ENCODE peak calls at places on chromosomes 11 and 22, in eight cellular contexts. O, B, V, Y, W, A, D and H are unnamed samples.

GRCh38 chr11:921921-922678 is 3.6 kb upstream of the AP2A2 start:
- DNase-seq in D (no peak), O (no peak), Y (no peak), A (no peak), V (no peak), W (no peak), B (no peak), H (no peak)

GRCh38 chr22:45540122-45540521 is 37.4 kb downstream of the FBLN1 start:
- DNase-seq in B (no peak), Y (no peak), D (no peak), O (no peak), A (no peak), V (no peak), W (no peak), H (no peak)

GRCh38 chr11:114291847-114292680 is 4.1 kb upstream of the NNMT start:
- DNase-seq in A (no peak), O (no peak), B (no peak), Y (no peak), V (no peak), D (no peak), W (no peak), H (no peak)

GRCh38 chr11:123404626-123405025 is 25.4 kb upstream of the GRAMD1B start:
- DNase-seq in A (no peak), V (no peak), B (no peak), W (no peak), D (no peak), Y (no peak), O (no peak), H (no peak)

GRCh38 chr22:19522190-19522880 is 1.9 kb downstream of the CLDN5 start:
- DNase-seq in Y (no peak), B (no peak), D (no peak), A (no peak), O (no peak), W (no peak), V (no peak), H (no peak)

GRCh38 chr22:50271519-50271970 is 1.4 kb upstream of the MAPK11 start:
- DNase-seq in B (peak), W (no peak), O (peak), A (no peak), V (no peak), Y (no peak), D (peak), H (peak)

GRCh38 chr22:28462041-28462440 is 217.6 kb downstream of the TTC28 start:
- DNase-seq in V (no peak), W (no peak), A (no peak), O (no peak), D (no peak), B (no peak), Y (no peak), H (no peak)

GRCh38 chr22:28585324-28585723 is 94.3 kb downstream of the TTC28 start:
- DNase-seq in O (no peak), A (no peak), Y (no peak), V (no peak), B (no peak), W (no peak), D (no peak), H (no peak)

GRCh38 chr22:41286639-41287091 is 678 bp upstream of the RANGAP1 start:
- DNase-seq in Y (no peak), D (peak), O (no peak), A (no peak), B (peak), V (no peak), W (peak), H (no peak)

GRCh38 chr11:64204464-64204989 is 2.0 kb upstream of the FERMT3 start:
- DNase-seq in D (peak), B (peak), Y (peak), W (peak), A (peak), O (peak), V (peak), H (peak)

GRCh38 chr11:107699371-107700348 is 12.2 kb downstream of the SLN start:
- DNase-seq in A (no peak), V (no peak), O (no peak), D (no peak), B (no peak), W (no peak), Y (no peak), H (no peak)

GRCh38 chr22:48820481-48821345 is 1007.0 kb downstream of the BRD1 start:
- DNase-seq in B (no peak), Y (no peak), O (no peak), W (no peak), D (peak), V (peak), A (no peak), H (no peak)

GRCh38 chr11:116910378-116910777 is 73.0 kb upstream of the APOA1 start:
- DNase-seq in A (no peak), B (no peak), Y (no peak), D (no peak), W (no peak), O (no peak), V (no peak), H (no peak)

GRCh38 chr22:41822289-41823057 is 10.4 kb upstream of the SREBF2 start:
- DNase-seq in O (no peak), W (no peak), V (no peak), B (peak), A (peak), Y (no peak), D (no peak), H (no peak)

GRCh38 chr22:39498368-39498767 is 3.7 kb upstream of the MIEF1 start:
- DNase-seq in O (peak), D (no peak), V (no peak), W (no peak), Y (no peak), B (no peak), A (no peak), H (no peak)

GRCh38 chr22:39627208-39627607 is 56.7 kb downstream of the CACNA1I start:
- DNase-seq in O (no peak), B (no peak), Y (no peak), A (no peak), W (no peak), V (no peak), D (no peak), H (no peak)

GRCh38 chr22:19615001-19615461 is 90.8 kb upstream of the CLDN5 start:
- DNase-seq in O (no peak), Y (no peak), W (no peak), B (no peak), A (no peak), V (no peak), D (no peak), H (no peak)

DNA sequence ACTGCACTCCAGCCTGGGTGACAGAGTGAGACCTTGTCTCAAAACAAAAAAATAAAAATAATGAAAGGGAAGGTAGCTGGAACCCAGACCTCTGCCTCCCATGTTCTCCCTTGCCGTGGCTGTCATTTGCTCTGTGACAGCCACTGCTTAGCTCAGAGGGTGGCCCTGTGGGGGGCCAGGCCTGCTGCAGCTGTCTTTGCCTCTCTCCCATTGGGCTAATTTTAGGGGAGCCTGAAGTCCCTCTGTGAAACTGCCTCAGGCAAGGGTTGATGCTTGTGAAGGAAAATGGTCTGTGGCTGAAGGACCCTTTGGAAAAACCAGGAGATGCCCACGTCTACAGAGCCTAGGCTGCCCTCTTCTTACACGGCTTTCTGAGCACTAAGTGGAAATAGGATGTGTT is 42.9 kb downstream of the C11orf91 start:
- DNase-seq in D (no peak), V (no peak), Y (no peak), A (no peak), B (no peak), O (no peak), W (no peak), H (no peak)
- H3K27ac ChIP-seq in D (no peak), V (no peak), Y (no peak), A (no peak), B (no peak), O (no peak), W (no peak), H (no peak)

GRCh38 chr11:68839953-68840641 is 1.6 kb downstream of the CPT1A start:
- DNase-seq in Y (no peak), D (no peak), O (no peak), V (no peak), B (no peak), A (no peak), W (no peak), H (peak)

GRCh38 chr11:68842427-68843051 is 823 bp upstream of the CPT1A start:
- DNase-seq in Y (no peak), O (no peak), A (no peak), B (no peak), D (peak), W (no peak), V (no peak), H (no peak)

GRCh38 chr11:68841718-68842426 is at the start of gene CPT1A:
- DNase-seq in Y (no peak), V (peak), W (peak), B (no peak), O (peak), A (no peak), D (peak), H (peak)

GRCh38 chr11:68839054-68839865 is 2.5 kb downstream of the CPT1A start:
- DNase-seq in O (peak), B (peak), Y (peak), A (peak), W (peak), D (peak), V (peak), H (peak)

GRCh38 chr11:68840661-68841653 is 759 bp downstream of the CPT1A start:
- DNase-seq in W (peak), O (peak), A (no peak), B (no peak), Y (no peak), V (peak), D (peak), H (peak)
- TF ChIP-seq POLR2AphosphoS5 in W (no peak), O (peak), A (no peak), B (no peak), Y (no peak), V (no peak), D (peak), H (peak)

GRCh38 chr11:94750319-94751215 is 17.6 kb upstream of the AMOTL1 start:
- DNase-seq in V (no peak), W (no peak), Y (no peak), B (no peak), D (no peak), O (no peak), A (no peak), H (no peak)

GRCh38 chr11:94746721-94747120 is 21.4 kb upstream of the AMOTL1 start:
- DNase-seq in W (no peak), V (no peak), B (no peak), A (no peak), Y (no peak), D (no peak), O (no peak), H (no peak)

GRCh38 chr11:94749367-94749766 is 18.8 kb upstream of the AMOTL1 start:
- DNase-seq in A (no peak), Y (no peak), O (no peak), B (no peak), W (no peak), V (no peak), D (no peak), H (no peak)

GRCh38 chr11:94751216-94751612 is 16.9 kb upstream of the AMOTL1 start:
- DNase-seq in B (no peak), O (no peak), W (no peak), D (no peak), Y (no peak), A (no peak), V (no peak), H (no peak)

GRCh38 chr11:94747136-94748110 is 20.7 kb upstream of the AMOTL1 start:
- DNase-seq in W (no peak), V (no peak), A (no peak), Y (no peak), B (no peak), O (no peak), D (no peak), H (no peak)
- H3K27ac ChIP-seq in W (no peak), V (no peak), A (no peak), Y (no peak), B (no peak), O (no peak), D (no peak), H (no peak)

DNA sequence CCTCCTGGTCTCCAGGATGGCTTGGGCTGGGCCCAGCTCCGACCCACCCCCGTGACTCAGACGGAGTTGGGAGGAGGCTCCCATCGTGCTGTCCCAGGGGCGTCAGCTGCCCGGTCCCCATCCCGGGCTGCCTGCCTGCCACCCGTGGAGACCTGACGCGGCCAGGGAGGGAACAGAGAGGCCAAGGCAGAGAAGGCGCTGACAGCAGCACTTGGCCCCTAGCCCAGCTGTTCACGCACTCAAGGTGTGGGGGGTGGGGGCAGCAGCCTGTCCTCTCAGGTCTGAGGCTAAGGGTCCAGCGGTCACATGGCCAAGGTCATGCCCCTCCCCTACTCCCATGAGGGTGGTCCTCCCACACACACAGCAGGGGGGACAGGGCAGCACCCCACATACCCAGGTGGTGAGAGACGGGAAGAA is 48.6 kb downstream of the ELFN2 start:
- DNase-seq in A (no peak), B (no peak), O (no peak), D (no peak), Y (no peak), V (no peak), W (no peak), H (no peak)
- TF ChIP-seq POLR2AphosphoS5 in A (no peak), B (no peak), O (no peak), D (no peak), Y (no peak), V (no peak), W (no peak), H (no peak)

DNA sequence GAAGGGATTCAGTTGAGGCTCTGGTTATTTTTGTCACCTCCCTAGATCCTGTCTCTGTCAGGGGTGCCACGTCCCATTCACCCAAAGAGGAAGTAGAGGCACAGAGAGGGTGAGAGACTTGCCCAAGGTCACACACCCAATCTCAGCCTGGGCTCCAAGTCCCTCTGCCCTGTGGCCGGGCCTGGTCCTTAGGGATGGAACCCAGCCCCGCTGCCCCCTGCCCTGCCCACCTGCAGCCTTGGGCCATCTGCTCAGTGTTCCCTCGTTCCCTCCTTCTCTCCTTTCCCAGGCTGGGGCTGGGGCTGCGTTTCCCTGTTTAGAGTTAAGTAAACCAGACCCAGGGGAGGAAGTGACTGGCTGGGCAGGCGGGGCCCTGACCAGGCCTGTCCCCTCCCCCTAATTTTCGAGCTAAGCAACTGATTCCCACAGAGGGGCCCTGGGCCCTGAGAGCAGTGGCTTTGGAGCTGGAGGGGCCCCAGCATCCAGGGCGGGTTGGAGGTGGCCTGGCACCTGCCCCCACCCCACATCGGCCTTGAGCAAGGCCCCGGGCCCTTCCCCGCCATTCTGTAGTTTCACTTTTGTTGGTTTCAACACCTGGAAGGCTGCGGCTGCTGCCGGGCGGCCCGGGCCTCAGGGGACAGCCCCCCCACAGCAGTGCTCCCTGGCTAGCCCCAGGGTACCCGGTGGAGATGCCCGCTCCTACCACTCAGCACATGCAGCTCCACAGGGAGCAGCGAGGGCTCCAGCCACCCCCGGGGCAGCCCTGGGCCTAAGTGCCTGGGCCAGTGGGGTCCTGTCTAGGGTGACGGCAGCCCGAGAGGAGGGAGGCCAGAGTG is 1.5 kb downstream of the TCIRG1 start:
- DNase-seq in B (peak), O (peak), W (peak), V (peak), D (peak), A (no peak), Y (peak), H (peak)
- H3K27ac ChIP-seq in B (peak), O (peak), W (peak), V (peak), D (peak), A (peak), Y (peak), H (peak)

GRCh38 chr11:102317768-102318103 is 452 bp downstream of the BIRC3 start:
- DNase-seq in V (no peak), B (no peak), D (no peak), Y (no peak), W (no peak), O (no peak), A (no peak), H (no peak)
- TF ChIP-seq POLR2AphosphoS5 in V (no peak), B (no peak), D (no peak), Y (no peak), W (no peak), O (no peak), A (no peak), H (no peak)